ENCODE peak calls at places on chromosomes 6 and 20, in four cellular contexts. One of them, this sample, is unnamed.

GRCh38 chr6:16338577-16339262 is 100.3 kb downstream of the GMPR start:
- DNase-seq in GM19239: no peak
- DNase-seq in HT-29: peak
- DNase-seq in AG08396: peak
- DNase-seq in this sample: no peak

GRCh38 chr6:134564705-134565104 is 246.8 kb upstream of the SGK1 start:
- DNase-seq in GM19239: no peak
- DNase-seq in HT-29: no peak
- DNase-seq in AG08396: no peak
- DNase-seq in this sample: no peak

GRCh38 chr6:165658395-165659058 is 4.5 kb downstream of the PDE10A start:
- DNase-seq in GM19239: no peak
- DNase-seq in HT-29: no peak
- DNase-seq in AG08396: no peak
- DNase-seq in this sample: no peak

GRCh38 chr20:32400476-32400875 is 42.3 kb downstream of the ASXL1 start:
- DNase-seq in GM19239: no peak
- DNase-seq in HT-29: no peak
- DNase-seq in AG08396: no peak
- DNase-seq in this sample: no peak

GRCh38 chr6:167849846-167850459 is 23.2 kb downstream of the AFDN start:
- DNase-seq in GM19239: no peak
- DNase-seq in HT-29: peak
- DNase-seq in AG08396: no peak
- DNase-seq in this sample: no peak

GRCh38 chr6:33613146-33613793 is 7.9 kb upstream of the ITPR3 start:
- DNase-seq in GM19239: no peak
- DNase-seq in HT-29: no peak
- DNase-seq in AG08396: peak
- DNase-seq in this sample: no peak

GRCh38 chr20:19347943-19348456 is 135.6 kb downstream of the SLC24A3 start:
- DNase-seq in GM19239: peak
- DNase-seq in HT-29: no peak
- DNase-seq in AG08396: no peak
- DNase-seq in this sample: no peak

GRCh38 chr20:18001131-18001921 is 32.5 kb downstream of the MGME1 start:
- DNase-seq in GM19239: no peak
- DNase-seq in HT-29: no peak
- DNase-seq in AG08396: peak
- DNase-seq in this sample: no peak

GRCh38 chr6:119077643-119078448 is 618 bp downstream of the FAM184A start:
- DNase-seq in GM19239: peak
- DNase-seq in HT-29: no peak
- DNase-seq in AG08396: peak
- DNase-seq in this sample: no peak

GRCh38 chr6:108581237-108581931 is 20.7 kb downstream of the FOXO3 start:
- DNase-seq in GM19239: no peak
- DNase-seq in HT-29: no peak
- DNase-seq in AG08396: peak
- DNase-seq in this sample: no peak

GRCh38 chr6:8180327-8181161 is 78.2 kb upstream of the EEF1E1 start:
- DNase-seq in GM19239: no peak
- DNase-seq in HT-29: no peak
- DNase-seq in AG08396: peak
- DNase-seq in this sample: no peak

GRCh38 chr6:84466521-84466920 is 239.1 kb upstream of the CEP162 start:
- DNase-seq in GM19239: no peak
- DNase-seq in HT-29: peak
- DNase-seq in AG08396: peak
- DNase-seq in this sample: no peak